ENCODE peak calls at places on chromosomes 5 and 9, in six cellular contexts. N is choroid plexus epithelial cell, S is fibroblast of lung, H is WTC11, L is HL-60, T is tibial artery. R is an unnamed sample.

GRCh38 chr9:70816891-70817290 is 304.5 kb downstream of the TRPM3 start:
- DNase-seq in N (no peak), S (no peak), H (no peak), L (no peak), T (no peak), R (no peak)

GRCh38 chr5:173457482-173457881 is 129.3 kb upstream of the STC2 start:
- DNase-seq in N (no peak), S (peak; percentile 39), H (no peak), L (no peak), T (peak; percentile 71), R (no peak)

GRCh38 chr5:103119067-103119764 is 722 bp downstream of the GIN1 start:
- DNase-seq in N (peak; percentile 45), S (peak; percentile 19), H (no peak), L (no peak), T (no peak), R (no peak)

GRCh38 chr5:3195991-3196390 is 399.6 kb upstream of the IRX1 start:
- DNase-seq in N (no peak), S (no peak), H (no peak), L (no peak), T (no peak), R (no peak)

GRCh38 chr5:125278711-125279110 is 532.3 kb upstream of the ZNF608 start:
- DNase-seq in N (no peak), S (no peak), H (no peak), L (no peak), T (no peak), R (no peak)

GRCh38 chr5:88671808-88672499 is 211.0 kb downstream of the MEF2C start:
- DNase-seq in N (no peak), S (peak; percentile 76), H (peak; percentile 72), L (no peak), T (no peak), R (no peak)

GRCh38 chr9:22208846-22209585 is 199.9 kb upstream of the CDKN2B start:
- DNase-seq in N (peak; percentile 43), S (peak; percentile 83), H (no peak), L (no peak), T (no peak), R (no peak)

GRCh38 chr5:57501414-57502321 is 19.1 kb upstream of the ACTBL2 start:
- DNase-seq in N (peak; percentile 75), S (no peak), H (no peak), L (no peak), T (no peak), R (no peak)

GRCh38 chr5:1161108-1161831 is 40.1 kb upstream of the SLC6A19 start:
- DNase-seq in N (no peak), S (peak; percentile 16), H (no peak), L (no peak), T (no peak), R (no peak)

GRCh38 chr5:52811067-52811749 is 23.5 kb downstream of the ITGA1 start:
- DNase-seq in N (peak; percentile 66), S (peak; percentile 45), H (no peak), L (peak; percentile 85), T (peak; percentile 73), R (no peak)

GRCh38 chr5:6315580-6315979 is 62.8 kb downstream of the MED10 start:
- DNase-seq in N (no peak), S (no peak), H (no peak), L (no peak), T (no peak), R (peak; percentile 62)

GRCh38 chr5:57439601-57440000 is 43.0 kb downstream of the ACTBL2 start:
- DNase-seq in N (no peak), S (no peak), H (no peak), L (no peak), T (no peak), R (no peak)

GRCh38 chr5:68644971-68645370 is 429.4 kb downstream of the PIK3R1 start:
- DNase-seq in N (no peak), S (no peak), H (no peak), L (no peak), T (no peak), R (no peak)

GRCh38 chr5:112240011-112240410 is 179.1 kb downstream of the EPB41L4A start:
- DNase-seq in N (no peak), S (peak; percentile 5), H (no peak), L (no peak), T (no peak), R (no peak)

GRCh38 chr5:93785475-93785874 is 44.1 kb upstream of the POU5F2 start:
- DNase-seq in N (no peak), S (no peak), H (no peak), L (no peak), T (no peak), R (no peak)

GRCh38 chr5:16774806-16775205 is 158.0 kb upstream of the RETREG1 start:
- DNase-seq in N (peak; percentile 77), S (no peak), H (no peak), L (no peak), T (no peak), R (no peak)

GRCh38 chr5:141874262-141874964 is 3.8 kb downstream of the PCDH1 start:
- DNase-seq in N (no peak), S (no peak), H (no peak), L (no peak), T (peak; percentile 62), R (peak; percentile 73)

GRCh38 chr5:143026380-143026779 is 256.2 kb downstream of the ARHGAP26 start:
- DNase-seq in N (no peak), S (no peak), H (no peak), L (no peak), T (no peak), R (no peak)

GRCh38 chr9:17905356-17906203 is 326.7 kb downstream of the SH3GL2 start:
- DNase-seq in N (no peak), S (no peak), H (peak; percentile 15), L (no peak), T (peak; percentile 67), R (no peak)

GRCh38 chr5:116154252-116154651 is 69.4 kb downstream of the COMMD10 start:
- DNase-seq in N (no peak), S (no peak), H (no peak), L (no peak), T (no peak), R (no peak)

GRCh38 chr9:72211047-72211446 is 61.8 kb downstream of the GDA start:
- DNase-seq in N (no peak), S (no peak), H (no peak), L (no peak), T (no peak), R (no peak)

GRCh38 chr9:129383005-129383414 is 204.9 kb upstream of the IER5L start:
- DNase-seq in N (no peak), S (no peak), H (no peak), L (no peak), T (peak; percentile 91), R (no peak)

GRCh38 chr5:118857700-118858099 is 130.6 kb downstream of the DTWD2 start:
- DNase-seq in N (peak; percentile 5), S (peak; percentile 48), H (no peak), L (peak; percentile 36), T (no peak), R (no peak)

GRCh38 chr5:66554884-66555283 is 41.3 kb upstream of the MAST4 start:
- DNase-seq in N (no peak), S (no peak), H (no peak), L (no peak), T (no peak), R (no peak)

GRCh38 chr5:127595484-127596368 is 53.2 kb upstream of the CTXN3 start:
- DNase-seq in N (no peak), S (no peak), H (no peak), L (no peak), T (no peak), R (no peak)

GRCh38 chr9:124769451-124770358 is 1.4 kb downstream of the NR6A1 start:
- DNase-seq in N (no peak), S (no peak), H (peak; percentile 52), L (peak; percentile 42), T (no peak), R (peak; percentile 82)

GRCh38 chr5:889075-889710 is 3.4 kb downstream of the BRD9 start:
- DNase-seq in N (no peak), S (no peak), H (no peak), L (no peak), T (no peak), R (no peak)

GRCh38 chr9:82982271-82982880 is 80.6 kb downstream of the RASEF start:
- DNase-seq in N (no peak), S (peak; percentile 39), H (no peak), L (no peak), T (no peak), R (no peak)

GRCh38 chr5:169416583-169417196 is 115.8 kb upstream of the SLIT3 start:
- DNase-seq in N (peak; percentile 82), S (peak; percentile 94), H (no peak), L (no peak), T (peak; percentile 90), R (no peak)

GRCh38 chr5:121967187-121967586 is 5.4 kb downstream of the SRFBP1 start:
- DNase-seq in N (peak; percentile 80), S (peak; percentile 36), H (no peak), L (no peak), T (no peak), R (no peak)
- TF ChIP-seq CTCF in N (peak; percentile 54), S (peak; percentile 48), H (no peak), L (no peak), T (peak; percentile 31), R (peak; percentile 64)

DNA sequence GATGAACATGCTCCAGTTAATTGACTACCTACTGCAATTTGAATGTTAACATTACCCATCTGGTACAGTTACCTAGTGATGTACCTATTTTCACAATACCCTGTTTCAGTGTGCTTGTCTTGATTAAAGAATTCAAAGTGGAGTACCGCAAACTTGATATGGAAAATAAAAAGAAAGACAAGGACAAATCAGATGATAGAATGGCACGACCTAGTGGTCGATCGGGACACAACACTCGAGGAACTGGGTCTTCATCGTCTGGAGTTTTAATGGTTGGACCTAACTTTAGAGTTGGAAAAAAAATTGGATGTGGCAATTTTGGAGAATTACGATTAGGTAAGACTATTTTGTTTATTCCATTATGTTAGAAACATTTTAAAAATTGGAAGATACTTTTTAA is 33.5 kb downstream of the CSNK1G3 start:
- DNase-seq in N (peak; percentile 30), S (peak; percentile 5), H (peak; percentile 26), L (no peak), T (no peak), R (no peak)
- TF ChIP-seq CTCF in N (peak; percentile 54), S (peak; percentile 59), H (peak; percentile 49), L (no peak), T (no peak), R (peak; percentile 48)

GRCh38 chr5:138605254-138605972 is 30.2 kb upstream of the HSPA9 start:
- DNase-seq in N (peak; percentile 12), S (no peak), H (no peak), L (no peak), T (peak; percentile 24), R (no peak)

GRCh38 chr5:138615461-138615860 is 40.3 kb upstream of the HSPA9 start:
- DNase-seq in N (no peak), S (no peak), H (no peak), L (no peak), T (no peak), R (no peak)

GRCh38 chr5:138611295-138612220 is 36.4 kb upstream of the HSPA9 start:
- DNase-seq in N (peak; percentile 53), S (peak; percentile 4), H (peak; percentile 66), L (no peak), T (no peak), R (no peak)

GRCh38 chr5:138606378-138606777 is 31.2 kb upstream of the HSPA9 start:
- DNase-seq in N (no peak), S (no peak), H (no peak), L (no peak), T (peak; percentile 17), R (no peak)

GRCh38 chr5:138610468-138611294 is 35.5 kb upstream of the HSPA9 start:
- DNase-seq in N (peak; percentile 58), S (peak; percentile 18), H (peak; percentile 42), L (no peak), T (no peak), R (no peak)
- TF ChIP-seq CTCF in N (peak; percentile 57), S (peak; percentile 47), H (no peak), L (no peak), T (no peak), R (peak; percentile 12)

GRCh38 chr9:35729700-35730485 is 2.1 kb downstream of the TLN1 start:
- DNase-seq in N (peak; percentile 79), S (peak; percentile 87), H (peak; percentile 28), L (peak; percentile 68), T (peak; percentile 86), R (no peak)
- TF ChIP-seq CTCF in N (peak; percentile 74), S (peak; percentile 74), H (no peak), L (peak; percentile 32), T (peak; percentile 45), R (peak; percentile 68)

R was measured in osteocyte.